ENCODE peak calls at places on chromosome 9, in four cellular contexts. G is IMR-90, E is mesendoderm, O is H1. X is an unnamed sample.
A peak's percentile ranks its signal among the peaks of the same experiment; 100 is the strongest.

GRCh38 chr9:684055-684949 is 157.2 kb upstream of the DMRT1 start:
- DNase-seq in G (peak; percentile 81), E (peak; percentile 76), O (no peak), X (peak; percentile 44)

GRCh38 chr9:81499021-81499454 is 190.3 kb downstream of the TLE1 start:
- DNase-seq in G (peak; percentile 85), E (no peak), O (no peak), X (no peak)

GRCh38 chr9:9998491-9999287 is 614.1 kb downstream of the PTPRD start:
- DNase-seq in G (no peak), E (peak; percentile 95), O (no peak), X (no peak)

GRCh38 chr9:105510024-105510423 is 47.9 kb upstream of the FKTN start:
- DNase-seq in G (peak; percentile 89), E (no peak), O (no peak), X (no peak)

GRCh38 chr9:73773896-73774295 is 622.2 kb downstream of the ANXA1 start:
- DNase-seq in G (no peak), E (no peak), O (no peak), X (no peak)

GRCh38 chr9:74696520-74696919 is 191.2 kb downstream of the TRPM6 start:
- DNase-seq in G (no peak), E (peak; percentile 29), O (no peak), X (no peak)

GRCh38 chr9:135887021-135887507 is 20.3 kb downstream of the CAMSAP1 start:
- DNase-seq in G (peak; percentile 45), E (no peak), O (no peak), X (no peak)

GRCh38 chr9:134468358-134468757 is 142.1 kb downstream of the RXRA start:
- DNase-seq in G (no peak), E (no peak), O (no peak), X (no peak)

GRCh38 chr9:12640021-12640587 is 53.1 kb upstream of the TYRP1 start:
- DNase-seq in G (peak; percentile 43), E (peak; percentile 72), O (no peak), X (no peak)

GRCh38 chr9:89720721-89721660 is 116.2 kb downstream of the GADD45G start:
- DNase-seq in G (no peak), E (no peak), O (no peak), X (no peak)

GRCh38 chr9:132241840-132242620 is 80.2 kb downstream of the NTNG2 start:
- DNase-seq in G (no peak), E (no peak), O (no peak), X (peak; percentile 56)

GRCh38 chr9:123997665-123998277 is 13.8 kb upstream of the LHX2 start:
- DNase-seq in G (peak; percentile 19), E (peak; percentile 16), O (no peak), X (peak; percentile 54)

GRCh38 chr9:131776473-131776872 is 36.6 kb upstream of the RAPGEF1 start:
- DNase-seq in G (peak; percentile 36), E (peak; percentile 86), O (no peak), X (peak; percentile 85)

GRCh38 chr9:93267091-93267541 is 83.2 kb downstream of the WNK2 start:
- DNase-seq in G (no peak), E (no peak), O (no peak), X (no peak)

GRCh38 chr9:37970301-37971106 is 66.6 kb upstream of the SLC25A51 start:
- DNase-seq in G (no peak), E (no peak), O (no peak), X (no peak)

GRCh38 chr9:82513976-82514735 is 525.6 kb downstream of the SPATA31D1 start:
- DNase-seq in G (no peak), E (no peak), O (no peak), X (no peak)

GRCh38 chr9:126317513-126317912 is 9.1 kb upstream of the MVB12B start:
- DNase-seq in G (peak; percentile 25), E (no peak), O (no peak), X (no peak)

GRCh38 chr9:133684461-133685361 is 48.5 kb downstream of the DBH start:
- DNase-seq in G (no peak), E (no peak), O (no peak), X (no peak)

GRCh38 chr9:31730398-31730797 is 654.0 kb upstream of the ACO1 start:
- DNase-seq in G (no peak), E (no peak), O (no peak), X (no peak)

GRCh38 chr9:17528859-17529258 is 50.0 kb upstream of the SH3GL2 start:
- DNase-seq in G (peak; percentile 10), E (no peak), O (no peak), X (no peak)

GRCh38 chr9:77455312-77455927 is 192.7 kb downstream of the GNA14 start:
- DNase-seq in G (no peak), E (peak; percentile 81), O (no peak), X (no peak)

GRCh38 chr9:86660146-86660545 is 287.2 kb downstream of the GAS1 start:
- DNase-seq in G (peak; percentile 94), E (no peak), O (no peak), X (no peak)

GRCh38 chr9:14343236-14343947 is 29.5 kb upstream of the NFIB start:
- DNase-seq in G (no peak), E (no peak), O (no peak), X (no peak)

GRCh38 chr9:134895103-134895502 is 14.5 kb downstream of the FCN2 start:
- DNase-seq in G (peak; percentile 12), E (no peak), O (no peak), X (no peak)

GRCh38 chr9:120538339-120538738 is 41.6 kb downstream of the CDK5RAP2 start:
- DNase-seq in G (peak; percentile 13), E (peak; percentile 38), O (no peak), X (no peak)

GRCh38 chr9:100637787-100638186 is 59.9 kb downstream of the CAVIN4 start:
- DNase-seq in G (no peak), E (peak; percentile 91), O (peak; percentile 50), X (peak; percentile 93)

GRCh38 chr9:78668148-78668825 is 371.4 kb downstream of the PSAT1 start:
- DNase-seq in G (no peak), E (peak; percentile 89), O (no peak), X (no peak)

GRCh38 chr9:124707667-124708066 is 63.4 kb downstream of the NR6A1 start:
- DNase-seq in G (no peak), E (peak; percentile 25), O (no peak), X (no peak)

GRCh38 chr9:100589582-100589981 is 11.7 kb downstream of the CAVIN4 start:
- DNase-seq in G (peak; percentile 65), E (no peak), O (no peak), X (no peak)

GRCh38 chr9:93009337-93010015 is 49.0 kb upstream of the SUSD3 start:
- DNase-seq in G (no peak), E (no peak), O (no peak), X (peak; percentile 20)

GRCh38 chr9:28053378-28053777 is 480.1 kb upstream of the C9orf72 start:
- DNase-seq in G (no peak), E (peak; percentile 40), O (no peak), X (no peak)
- H4K5ac ChIP-seq in G (no peak overlapping the region), E (no peak overlapping the region), O (no peak overlapping the region), X (no peak overlapping the region)

DNA sequence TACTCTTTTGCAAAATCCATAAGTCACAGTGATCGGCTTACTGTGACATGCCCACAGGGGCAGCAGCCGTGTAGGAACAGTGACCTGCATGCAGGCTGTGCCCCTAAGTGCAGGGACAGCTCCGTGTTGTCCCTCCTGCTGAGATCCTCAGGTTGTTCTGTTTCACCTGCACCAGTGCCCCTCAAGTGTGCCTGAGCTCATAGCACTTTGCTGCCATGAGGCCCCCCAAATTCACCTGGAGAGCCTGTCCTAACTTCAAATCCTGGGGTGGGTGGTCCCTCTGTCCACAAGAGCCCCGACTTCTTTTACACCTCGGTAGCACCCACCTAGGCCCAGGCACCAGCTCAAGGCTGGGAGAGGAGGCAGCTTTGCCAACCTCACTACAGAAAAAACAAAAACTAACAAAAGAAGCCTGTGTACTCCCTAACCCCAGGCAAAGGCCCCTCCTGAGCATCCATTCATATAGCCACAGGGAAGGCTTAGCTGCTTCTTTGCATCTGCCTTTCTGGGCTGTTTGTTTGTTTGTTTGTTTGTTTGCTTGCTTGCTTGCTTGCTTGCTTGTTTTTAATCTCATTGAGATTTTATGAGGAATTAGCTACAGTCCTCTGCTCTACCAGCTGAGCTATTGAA is 214.5 kb downstream of the AUH start:
- DNase-seq in G (no peak), E (no peak), O (no peak), X (no peak)
- H3K9ac ChIP-seq in G (no peak overlapping the region), E (no peak overlapping the region), O (no peak overlapping the region), X (no peak overlapping the region)

DNA sequence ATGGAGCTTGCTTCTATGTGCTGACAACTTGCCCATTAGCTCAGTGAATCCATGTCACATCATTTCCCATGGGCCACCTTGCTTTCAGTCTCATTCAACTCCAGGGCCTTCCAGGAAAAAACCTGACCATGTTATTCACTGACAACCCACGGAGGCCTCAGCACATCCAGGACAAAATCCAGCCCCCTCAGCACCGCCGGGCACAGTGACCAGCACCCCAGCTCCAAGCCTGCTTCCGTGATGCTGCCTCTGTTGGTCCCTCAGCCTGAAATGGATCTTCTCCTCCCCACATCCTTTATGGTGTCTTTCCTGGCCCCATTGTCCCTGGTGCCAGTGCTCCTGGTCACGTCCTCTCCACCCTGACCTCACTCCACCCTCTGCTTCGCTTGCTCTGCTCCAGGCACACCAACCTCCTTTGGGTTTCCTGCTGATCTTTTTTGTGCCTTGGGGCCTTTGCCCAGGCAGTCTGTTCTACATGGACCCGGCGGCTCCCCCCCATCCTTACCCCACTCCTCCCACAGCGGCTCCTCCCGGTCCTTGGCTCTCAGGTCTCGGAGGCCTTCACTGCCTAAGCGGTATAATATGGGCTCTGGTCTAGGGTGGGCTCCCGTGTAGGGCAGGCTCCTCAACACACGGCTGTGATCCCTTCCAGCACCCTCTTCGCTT is 25.0 kb downstream of the ANKS6 start:
- DNase-seq in G (no peak), E (no peak), O (no peak), X (no peak)
- H4K5ac ChIP-seq in G (no peak overlapping the region), E (no peak overlapping the region), O (no peak overlapping the region), X (no peak overlapping the region)

GRCh38 chr9:35540315-35540714 is 50.4 kb downstream of the RUSC2 start:
- DNase-seq in G (no peak), E (no peak), O (no peak), X (no peak)

GRCh38 chr9:35537898-35538297 is 48.0 kb downstream of the RUSC2 start:
- DNase-seq in G (no peak), E (peak; percentile 30), O (no peak), X (no peak)

GRCh38 chr9:35533398-35533797 is 43.5 kb downstream of the RUSC2 start:
- DNase-seq in G (peak; percentile 39), E (no peak), O (no peak), X (no peak)

DNA sequence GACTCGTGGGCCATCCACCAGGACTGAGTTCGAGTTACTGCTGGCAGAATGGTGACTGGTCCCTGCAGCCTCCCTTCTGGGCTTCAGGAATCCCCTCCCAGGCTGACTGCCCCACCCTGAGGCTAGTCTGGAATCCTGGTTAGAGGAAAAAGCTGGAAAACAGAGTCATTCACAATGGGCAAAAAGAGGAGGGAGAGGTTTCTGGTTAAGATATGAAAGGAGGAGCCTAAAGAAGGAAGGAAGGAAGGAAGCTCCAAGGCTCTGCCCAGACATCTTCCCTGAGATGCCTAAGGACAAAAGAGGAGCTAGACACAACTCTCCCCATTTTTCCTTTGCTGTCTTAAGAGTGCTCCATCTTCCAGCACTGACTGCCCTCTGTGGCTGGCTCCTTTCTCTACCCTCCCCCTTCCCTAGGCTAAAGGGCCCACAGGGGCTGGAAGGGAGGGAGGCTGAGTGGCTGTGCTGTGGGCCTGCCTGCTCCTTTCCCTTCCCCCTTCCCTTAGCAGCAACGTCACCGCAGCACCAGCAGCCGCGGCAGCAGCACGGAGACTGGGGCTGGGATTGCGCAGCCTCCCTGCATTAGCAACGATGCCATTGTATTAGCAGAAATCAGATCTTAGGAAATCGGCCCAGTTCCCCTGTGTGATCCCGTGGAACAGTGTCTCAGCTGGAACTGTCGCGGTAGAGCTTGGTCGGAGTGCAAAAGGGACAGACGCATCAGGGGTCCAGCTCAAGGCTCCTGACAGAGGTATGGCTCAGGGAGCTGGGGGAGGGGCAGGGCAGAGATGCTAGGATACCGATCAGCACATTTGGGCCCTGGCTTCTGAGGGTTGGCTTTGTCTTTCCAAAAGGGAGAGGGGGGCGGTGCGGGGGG is 48.7 kb downstream of the RUSC2 start:
- DNase-seq in G (peak; percentile 82), E (peak; percentile 91), O (no peak), X (peak; percentile 75)
- H3K9ac ChIP-seq in G (peak overlapping the region; percentile 79), E (peak overlapping the region; percentile 20), O (peak overlapping the region; percentile 78), X (peak overlapping the region; percentile 1)